ENCODE peak calls at places on chromosome 17, in nine cellular contexts. D is NCI-H774; W is activated CD8-positive, alpha-beta T cell treated with anti-CD3 and anti-CD28 coated beads, Interleukin-2, amount 10 ng/mL, durations not matched to agents 7 days and 5 days; J is GM04503; K is activated T-cell treated with anti-CD3 and anti-CD28 coated beads for 24 hours; E is stimulated activated CD4-positive, alpha-beta T cell treated with anti-CD3 and anti-CD28 coated beads, Interleukin-15, amount 100 ng/mL, for 1 hour; Q is NCI-H460; M is iris pigment epithelial cell; F is SW480. P is an unnamed sample.

GRCh38 chr17:52212851-52213250 is 54.3 kb upstream of the CA10 start:
- DNase-seq in K (no peak), D (no peak), F (no peak), M (no peak), J (no peak), W (no peak), Q (no peak), E (no peak), P (no peak)

GRCh38 chr17:50834786-50835562 is 412 bp upstream of the WFIKKN2 start:
- DNase-seq in E (no peak), Q (no peak), K (no peak), M (peak), W (no peak), D (no peak), J (no peak), F (no peak), P (no peak)

GRCh38 chr17:2982854-2983636 is 80.4 kb downstream of the OR1D5 start:
- DNase-seq in W (no peak), K (no peak), Q (peak), D (no peak), F (no peak), E (no peak), J (peak), M (no peak), P (peak)

GRCh38 chr17:30554839-30555751 is 77.9 kb downstream of the GOSR1 start:
- DNase-seq in D (no peak), K (no peak), J (no peak), F (peak), W (no peak), Q (peak), M (no peak), E (no peak), P (no peak)

GRCh38 chr17:45200701-45201100 is 21.0 kb upstream of the FMNL1 start:
- DNase-seq in J (no peak), W (no peak), E (no peak), F (no peak), M (no peak), K (no peak), D (no peak), Q (no peak), P (no peak)

GRCh38 chr17:63151981-63152523 is 186.0 kb downstream of the TANC2 start:
- DNase-seq in D (no peak), K (no peak), J (peak), W (no peak), Q (no peak), M (peak), F (no peak), E (no peak), P (no peak)

GRCh38 chr17:74778960-74779359 is 2.8 kb upstream of the NAT9 start:
- DNase-seq in J (no peak), F (no peak), W (no peak), M (peak), E (no peak), K (no peak), Q (no peak), D (no peak), P (no peak)

GRCh38 chr17:65562206-65562531 is 721 bp upstream of the AXIN2 start:
- DNase-seq in Q (no peak), W (no peak), M (no peak), D (no peak), F (no peak), K (no peak), J (no peak), E (no peak), P (no peak)

GRCh38 chr17:45019177-45019711 is 32.2 kb downstream of the DCAKD start:
- DNase-seq in F (peak), W (peak), D (peak), K (peak), Q (peak), M (peak), E (peak), J (no peak), P (peak)

GRCh38 chr17:44910231-44911106 is 4.8 kb downstream of the GFAP start:
- DNase-seq in Q (no peak), F (no peak), M (no peak), W (no peak), J (no peak), K (no peak), E (no peak), D (no peak), P (no peak)

GRCh38 chr17:46727572-46728348 is 90.7 kb downstream of the WNT3 start:
- DNase-seq in M (peak), W (no peak), K (no peak), E (no peak), Q (no peak), D (no peak), J (peak), F (no peak), P (no peak)

GRCh38 chr17:56725144-56725543 is 108.6 kb downstream of the C17orf67 start:
- DNase-seq in Q (no peak), W (no peak), D (no peak), J (no peak), K (no peak), E (no peak), F (no peak), M (no peak), P (no peak)

GRCh38 chr17:59853168-59853918 is 39.4 kb downstream of the TUBD1 start:
- DNase-seq in F (peak), Q (no peak), M (peak), W (peak), D (peak), E (no peak), K (no peak), J (peak), P (no peak)

GRCh38 chr17:1179635-1180433 is at the start of gene ABR:
- DNase-seq in Q (no peak), J (no peak), K (no peak), F (peak), D (no peak), M (peak), E (peak), W (peak), P (peak)

GRCh38 chr17:35788504-35788998 is 6.9 kb downstream of the MMP28 start:
- DNase-seq in F (peak), E (no peak), J (peak), Q (no peak), W (no peak), K (no peak), D (no peak), M (peak), P (no peak)

GRCh38 chr17:36001862-36002603 is 680 bp upstream of the CCL15 start:
- DNase-seq in W (no peak), D (no peak), F (peak), K (no peak), E (no peak), Q (no peak), M (no peak), J (no peak), P (no peak)

GRCh38 chr17:72175787-72176515 is 55.1 kb downstream of the SOX9 start:
- DNase-seq in K (no peak), F (peak), M (no peak), J (no peak), W (no peak), E (no peak), Q (no peak), D (no peak), P (peak)

GRCh38 chr17:82848022-82848592 is 8.3 kb upstream of the ZNF750 start:
- DNase-seq in E (no peak), F (peak), W (peak), D (no peak), M (peak), Q (no peak), K (peak), J (no peak), P (no peak)